ENCODE peak calls at places on chromosomes 5 and 9, in eight cellular contexts. L is HepG2, V is left lung, O is colonic mucosa, E is upper lobe of right lung, S is sigmoid colon, M is left ventricle myocardium inferior, R is fibroblast of mammary gland. H is an unnamed sample.

GRCh38 chr5:116273458-116274242 is 188.8 kb downstream of the COMMD10 start:
- DNase-seq in L (no peak), V (no peak), O (no peak), E (no peak), S (no peak), M (no peak), R (peak), H (no peak)

GRCh38 chr9:116447914-116448313 is 239.2 kb upstream of the TRIM32 start:
- DNase-seq in L (no peak), V (no peak), O (no peak), E (no peak), S (no peak), M (no peak), R (peak), H (no peak)

GRCh38 chr5:116709082-116709481 is 134.5 kb upstream of the SEMA6A start:
- DNase-seq in L (no peak), V (no peak), O (no peak), E (no peak), S (no peak), M (no peak), R (no peak), H (no peak)

GRCh38 chr5:52709171-52709925 is 78.4 kb upstream of the ITGA1 start:
- DNase-seq in L (peak), V (no peak), O (no peak), E (no peak), S (no peak), M (no peak), R (peak), H (no peak)

GRCh38 chr5:38207343-38207742 is 51.0 kb upstream of the EGFLAM start:
- DNase-seq in L (peak), V (no peak), O (no peak), E (no peak), S (no peak), M (no peak), R (peak), H (no peak)

GRCh38 chr5:169013208-169013728 is 287.7 kb downstream of the SLIT3 start:
- DNase-seq in L (no peak), V (no peak), O (no peak), E (no peak), S (no peak), M (no peak), R (no peak), H (no peak)

GRCh38 chr9:95516221-95516735 is 493 bp downstream of the PTCH1 start:
- DNase-seq in L (no peak), V (no peak), O (no peak), E (no peak), S (no peak), M (no peak), R (peak), H (no peak)

GRCh38 chr5:125210241-125210947 is 464.0 kb upstream of the ZNF608 start:
- DNase-seq in L (no peak), V (no peak), O (no peak), E (no peak), S (no peak), M (no peak), R (peak), H (no peak)

GRCh38 chr9:125460346-125460745 is 198.7 kb downstream of the GAPVD1 start:
- DNase-seq in L (no peak), V (no peak), O (no peak), E (no peak), S (no peak), M (no peak), R (peak), H (no peak)

GRCh38 chr9:126051446-126052130 is 275.0 kb upstream of the MVB12B start:
- DNase-seq in L (no peak), V (no peak), O (no peak), E (peak), S (peak), M (no peak), R (no peak), H (no peak)

GRCh38 chr9:121698627-121699270 is 47.3 kb downstream of the DAB2IP start:
- DNase-seq in L (no peak), V (no peak), O (no peak), E (no peak), S (no peak), M (no peak), R (no peak), H (no peak)

GRCh38 chr5:82364497-82364896 is 86.3 kb upstream of the RPS23 start:
- DNase-seq in L (no peak), V (no peak), O (no peak), E (no peak), S (no peak), M (no peak), R (peak), H (no peak)

GRCh38 chr5:147617191-147617606 is 107.3 kb upstream of the DPYSL3 start:
- DNase-seq in L (no peak), V (no peak), O (no peak), E (no peak), S (no peak), M (no peak), R (peak), H (no peak)

GRCh38 chr5:72467987-72468386 is 39.2 kb downstream of the ZNF366 start:
- DNase-seq in L (no peak), V (no peak), O (no peak), E (no peak), S (no peak), M (no peak), R (peak), H (no peak)

GRCh38 chr5:77163453-77163852 is 47.0 kb upstream of the PDE8B start:
- DNase-seq in L (no peak), V (no peak), O (no peak), E (no peak), S (no peak), M (no peak), R (no peak), H (no peak)

GRCh38 chr9:92988215-92988731 is 41.0 kb downstream of the FGD3 start:
- DNase-seq in L (no peak), V (no peak), O (no peak), E (peak), S (no peak), M (no peak), R (no peak), H (no peak)

GRCh38 chr5:83564069-83564749 is 92.7 kb downstream of the VCAN start:
- DNase-seq in L (peak), V (no peak), O (no peak), E (no peak), S (no peak), M (no peak), R (peak), H (no peak)

GRCh38 chr5:134547579-134547978 is 22.1 kb downstream of the JADE2 start:
- DNase-seq in L (no peak), V (no peak), O (no peak), E (no peak), S (peak), M (peak), R (peak), H (no peak)

GRCh38 chr5:144979516-144980264 is 809.0 kb downstream of the KCTD16 start:
- DNase-seq in L (no peak), V (no peak), O (no peak), E (no peak), S (no peak), M (no peak), R (no peak), H (no peak)

GRCh38 chr9:21996438-21996837 is 1.8 kb downstream of the CDKN2B-AS1 start:
- DNase-seq in L (no peak), V (no peak), O (no peak), E (no peak), S (no peak), M (no peak), R (no peak), H (no peak)

GRCh38 chr9:20990867-20991266 is 40.6 kb downstream of the HACD4 start:
- DNase-seq in L (no peak), V (peak), O (no peak), E (no peak), S (peak), M (no peak), R (no peak), H (no peak)

GRCh38 chr9:114911167-114911821 is 19.1 kb downstream of the TNFSF8 start:
- DNase-seq in L (peak), V (no peak), O (peak), E (no peak), S (no peak), M (no peak), R (peak), H (no peak)

GRCh38 chr5:62260510-62260909 is 45.5 kb upstream of the KIF2A start:
- DNase-seq in L (no peak), V (no peak), O (no peak), E (no peak), S (no peak), M (no peak), R (no peak), H (no peak)

GRCh38 chr9:125169889-125170288 is 19.7 kb downstream of the PPP6C start:
- DNase-seq in L (no peak), V (no peak), O (no peak), E (no peak), S (no peak), M (no peak), R (no peak), H (no peak)

GRCh38 chr5:134106991-134107701 is 7.3 kb upstream of the TCF7 start:
- DNase-seq in L (no peak), V (no peak), O (no peak), E (no peak), S (no peak), M (no peak), R (no peak), H (no peak)

GRCh38 chr9:126025973-126026372 is 278.8 kb downstream of the PBX3 start:
- DNase-seq in L (no peak), V (no peak), O (no peak), E (no peak), S (no peak), M (no peak), R (no peak), H (no peak)

GRCh38 chr5:134125195-134126015 is 10.9 kb downstream of the TCF7 start:
- DNase-seq in L (no peak), V (no peak), O (no peak), E (no peak), S (no peak), M (peak), R (peak), H (no peak)

GRCh38 chr5:55480781-55481180 is 54.0 kb downstream of the PLPP1 start:
- DNase-seq in L (no peak), V (no peak), O (no peak), E (no peak), S (no peak), M (no peak), R (peak), H (no peak)

GRCh38 chr9:116928884-116929283 is 241.8 kb downstream of the TRIM32 start:
- DNase-seq in L (no peak), V (no peak), O (no peak), E (no peak), S (no peak), M (no peak), R (no peak), H (no peak)

GRCh38 chr5:57032151-57032551 is 80.2 kb upstream of the MIER3 start:
- DNase-seq in L (peak), V (no peak), O (peak), E (no peak), S (no peak), M (no peak), R (no peak), H (no peak)

GRCh38 chr9:114287001-114287762 is 35.7 kb upstream of the ORM1 start:
- DNase-seq in L (no peak), V (peak), O (no peak), E (peak), S (peak), M (peak), R (no peak), H (no peak)

GRCh38 chr9:105173836-105174235 is 70.6 kb upstream of the SLC44A1 start:
- DNase-seq in L (no peak), V (no peak), O (no peak), E (no peak), S (no peak), M (no peak), R (no peak), H (no peak)

DNA sequence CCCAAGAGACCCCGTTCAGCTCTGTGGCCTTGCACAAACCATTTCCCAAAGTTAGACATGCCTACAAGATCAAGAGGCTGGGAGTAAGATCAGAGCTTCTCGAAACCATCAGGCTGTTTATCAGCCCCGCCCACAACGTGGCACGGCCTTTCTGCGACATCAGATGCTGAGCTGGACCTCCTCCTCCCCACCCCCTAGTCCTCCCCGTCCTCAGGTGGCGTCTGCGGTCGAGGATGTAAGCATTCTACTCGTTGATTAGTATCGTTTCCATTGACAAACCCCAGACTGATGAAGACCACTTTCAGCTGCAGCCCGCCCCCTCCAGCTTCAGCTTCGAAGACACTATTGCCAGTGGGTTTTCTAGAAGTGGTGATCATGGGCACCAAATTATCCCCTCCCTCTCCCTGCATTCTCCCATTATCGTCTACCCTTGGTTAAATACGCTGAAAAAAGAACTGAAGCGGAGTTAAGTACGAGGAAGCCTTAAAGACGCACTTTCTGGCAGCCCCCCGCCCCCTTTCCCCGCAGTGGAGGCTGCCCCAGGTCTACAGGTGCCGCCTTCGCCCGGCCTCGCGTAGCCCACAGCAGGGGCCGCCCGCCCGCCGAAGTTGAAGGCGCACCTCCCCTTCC is 1.1 kb downstream of the PPIC start:
- DNase-seq in L (peak), V (peak), O (peak), E (peak), S (peak), M (peak), R (peak), H (peak)
- H3K4me3 ChIP-seq in L (peak), V (peak), O (peak), E (peak), S (peak), M (peak), R (peak), H (peak)

DNA sequence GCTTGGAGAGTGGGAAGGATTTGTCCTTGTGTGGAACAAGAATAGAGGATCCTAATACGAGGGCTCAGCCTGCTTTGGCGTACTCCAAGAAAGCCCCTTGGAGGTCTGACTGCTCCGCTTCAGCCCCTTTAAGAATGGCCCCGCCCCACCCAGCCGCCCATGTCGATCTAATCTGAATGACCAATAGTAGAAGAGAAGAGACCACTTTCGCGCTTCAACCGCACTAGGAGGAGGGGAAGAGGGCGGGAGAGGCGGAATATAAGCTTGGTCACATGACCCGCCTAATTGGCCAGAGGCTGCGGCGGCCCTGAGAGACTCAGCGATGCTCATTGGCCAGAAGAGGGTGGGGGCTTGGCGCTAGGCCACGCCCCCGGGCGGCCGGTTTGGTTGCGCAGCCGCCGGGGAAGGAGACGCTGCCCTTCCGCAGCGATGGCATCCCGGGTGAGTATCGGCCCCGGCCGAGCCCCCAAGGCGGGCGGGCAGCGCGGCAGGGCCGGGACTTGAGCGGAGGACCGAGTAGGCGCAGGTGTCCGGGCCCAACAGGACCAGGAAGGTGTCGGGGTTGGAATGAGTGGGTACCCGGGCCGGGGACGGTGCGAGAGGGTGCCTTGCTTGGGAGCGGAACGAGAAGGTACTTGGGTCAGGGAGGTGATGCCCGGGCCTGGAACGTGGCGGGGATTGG is at the start of gene MIGA2:
- DNase-seq in L (peak), V (peak), O (peak), E (peak), S (peak), M (peak), R (peak), H (peak)
- TF ChIP-seq CTCF in L (no peak), V (no peak), O (no peak), E (no peak), S (no peak), M (no peak), R (no peak), H (no peak)

GRCh38 chr5:178212241-178213002 is 8.1 kb downstream of the HNRNPAB start:
- DNase-seq in L (no peak), V (no peak), O (no peak), E (no peak), S (no peak), M (no peak), R (no peak), H (no peak)

GRCh38 chr5:178213003-178213449 is 8.7 kb downstream of the HNRNPAB start:
- DNase-seq in L (no peak), V (no peak), O (no peak), E (no peak), S (no peak), M (no peak), R (no peak), H (peak)

GRCh38 chr5:178215263-178216002 is 11.1 kb downstream of the HNRNPAB start:
- DNase-seq in L (no peak), V (no peak), O (peak), E (no peak), S (no peak), M (no peak), R (no peak), H (no peak)

GRCh38 chr5:178214160-178214803 is 9.9 kb downstream of the HNRNPAB start:
- DNase-seq in L (no peak), V (no peak), O (no peak), E (no peak), S (no peak), M (no peak), R (no peak), H (no peak)

GRCh38 chr5:178213748-178214151 is 9.4 kb downstream of the HNRNPAB start:
- DNase-seq in L (no peak), V (no peak), O (peak), E (no peak), S (no peak), M (no peak), R (no peak), H (peak)
- H3K4me3 ChIP-seq in L (no peak), V (no peak), O (no peak), E (no peak), S (no peak), M (no peak), R (no peak), H (no peak)

GRCh38 chr5:36363101-36363500 is 61.4 kb upstream of the RANBP3L start:
- DNase-seq in L (no peak), V (no peak), O (no peak), E (no peak), S (no peak), M (no peak), R (peak), H (no peak)
- TF ChIP-seq CTCF in L (no peak), V (no peak), O (no peak), E (no peak), S (no peak), M (no peak), R (peak), H (no peak)

DNA sequence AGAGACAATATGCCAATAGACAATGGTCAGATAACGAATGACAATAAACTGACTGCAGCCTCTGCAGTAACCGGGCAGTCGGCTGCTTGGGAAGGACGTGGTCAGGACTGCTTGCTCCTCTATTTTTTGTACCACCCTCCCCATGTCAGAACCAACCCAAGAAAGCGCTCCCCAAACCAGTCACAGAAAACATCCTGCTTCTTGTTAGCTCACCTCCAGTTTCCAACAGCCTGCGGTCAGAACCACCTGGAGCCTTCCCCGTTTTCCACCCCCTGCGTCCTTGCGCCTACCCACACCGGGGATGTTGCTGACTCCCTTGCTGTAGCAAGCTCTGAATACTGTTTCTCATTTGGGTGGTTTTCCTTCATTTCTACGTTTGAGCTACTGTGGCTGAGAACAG is 1.7 kb upstream of the MRNIP start:
- DNase-seq in L (no peak), V (no peak), O (no peak), E (no peak), S (peak), M (no peak), R (no peak), H (no peak)
- H3K4me3 ChIP-seq in L (no peak), V (no peak), O (no peak), E (no peak), S (no peak), M (no peak), R (no peak), H (no peak)

H was measured in right lobe of liver.